ENCODE peak calls at places on chromosome 15, in ten cellular contexts. Y is nephron progenitor cell; C is fibroblast of lung; J is NCI-H1417; U is effector memory CD8-positive, alpha-beta T cell; I is T-helper 22 cell; V is Ammon's horn; K is ureter; R is activated T-cell treated with anti-CD3 and anti-CD28 coated beads, Interleukin-2, amount 50 U/mL, for 1 hour; D is erythroblast. N is an unnamed sample.

GRCh38 chr15:77599357-77599756 is 33.4 kb downstream of the LINGO1 start:
- DNase-seq in U (no peak), I (no peak), J (no peak), K (no peak), V (no peak), Y (no peak), C (no peak), D (no peak), R (no peak), N (no peak)

GRCh38 chr15:93378547-93378946 is 289.5 kb upstream of the RGMA start:
- DNase-seq in Y (no peak), D (no peak), U (no peak), I (no peak), R (no peak), V (no peak), C (no peak), J (peak), K (no peak), N (no peak)

GRCh38 chr15:65110676-65111292 is 4.2 kb downstream of the UBAP1L start:
- DNase-seq in R (no peak), Y (no peak), K (no peak), D (no peak), J (no peak), V (no peak), C (peak), U (no peak), I (no peak), N (no peak)

GRCh38 chr15:67534360-67534759 is 8.1 kb upstream of the MAP2K5 start:
- DNase-seq in U (no peak), Y (no peak), R (no peak), C (no peak), V (no peak), D (no peak), K (no peak), J (no peak), I (no peak), N (no peak)

GRCh38 chr15:43509002-43509922 is 8.1 kb upstream of the MAP1A start:
- DNase-seq in I (no peak), R (no peak), K (no peak), J (peak), U (no peak), V (no peak), Y (no peak), D (peak), C (peak), N (no peak)

GRCh38 chr15:25671132-25671531 is 192.0 kb downstream of the ATP10A start:
- DNase-seq in R (no peak), I (no peak), J (no peak), V (no peak), K (no peak), D (no peak), U (no peak), C (peak), Y (peak), N (no peak)

GRCh38 chr15:33934396-33934795 is 33.9 kb upstream of the CHRM5 start:
- DNase-seq in J (no peak), Y (no peak), I (no peak), D (no peak), C (peak), V (no peak), R (no peak), U (no peak), K (no peak), N (no peak)

GRCh38 chr15:68528891-68529290 is 49.9 kb upstream of the CORO2B start:
- DNase-seq in R (no peak), J (no peak), D (no peak), C (peak), U (no peak), Y (no peak), I (no peak), K (no peak), V (no peak), N (no peak)

GRCh38 chr15:82950746-82951370 is 1.7 kb downstream of the HOMER2 start:
- DNase-seq in C (no peak), K (no peak), J (no peak), D (no peak), R (no peak), V (no peak), I (no peak), U (no peak), Y (no peak), N (no peak)

GRCh38 chr15:25731411-25731810 is 131.7 kb downstream of the ATP10A start:
- DNase-seq in I (no peak), D (no peak), U (no peak), C (no peak), K (no peak), Y (no peak), R (no peak), J (no peak), V (no peak), N (no peak)

GRCh38 chr15:85805392-85805791 is 10.7 kb upstream of the KLHL25 start:
- DNase-seq in I (no peak), U (no peak), K (no peak), J (no peak), Y (no peak), D (no peak), V (no peak), C (no peak), R (no peak), N (no peak)

GRCh38 chr15:74889390-74889881 is 406 bp upstream of the MPI start:
- DNase-seq in Y (peak), I (no peak), K (peak), J (no peak), R (no peak), U (no peak), C (peak), V (peak), D (no peak), N (no peak)

GRCh38 chr15:45784656-45785055 is 149.8 kb downstream of the SQOR start:
- DNase-seq in V (no peak), C (no peak), Y (no peak), U (no peak), R (no peak), D (no peak), I (no peak), J (no peak), K (no peak), N (no peak)

GRCh38 chr15:35874260-35874905 is 328.4 kb upstream of the DPH6 start:
- DNase-seq in C (peak), K (no peak), U (no peak), D (no peak), J (peak), R (no peak), Y (no peak), V (no peak), I (no peak), N (no peak)

GRCh38 chr15:39417351-39417750 is 163.5 kb upstream of the THBS1 start:
- DNase-seq in V (no peak), U (no peak), C (no peak), Y (no peak), K (no peak), I (no peak), J (no peak), R (no peak), D (no peak), N (no peak)

GRCh38 chr15:82882250-82882928 is 70.1 kb downstream of the HOMER2 start:
- DNase-seq in U (no peak), I (no peak), C (no peak), J (no peak), D (no peak), R (no peak), Y (no peak), V (no peak), K (no peak), N (no peak)

GRCh38 chr15:57146394-57147140 is 228.1 kb downstream of the TCF12 start:
- DNase-seq in R (no peak), D (peak), I (no peak), Y (no peak), K (no peak), C (peak), J (peak), U (no peak), V (peak), N (no peak)

GRCh38 chr15:57777034-57777433 is 70.5 kb downstream of the POLR2M start:
- DNase-seq in V (no peak), U (no peak), J (no peak), I (no peak), Y (no peak), C (no peak), D (no peak), R (no peak), K (no peak), N (no peak)

GRCh38 chr15:55398243-55398642 is 9.9 kb downstream of the CCPG1 start:
- DNase-seq in V (no peak), R (no peak), U (no peak), C (no peak), D (no peak), K (no peak), J (no peak), I (no peak), Y (no peak), N (no peak)

GRCh38 chr15:99409097-99409473 is 156.7 kb upstream of the MEF2A start:
- DNase-seq in U (no peak), I (no peak), C (peak), Y (no peak), J (peak), D (no peak), V (peak), R (no peak), K (peak), N (no peak)

GRCh38 chr15:74141591-74141990 is 11.2 kb downstream of the ISLR2 start:
- DNase-seq in J (no peak), R (no peak), D (no peak), V (no peak), I (no peak), K (no peak), U (no peak), C (peak), Y (no peak), N (no peak)

GRCh38 chr15:27967541-27967940 is 131.6 kb downstream of the OCA2 start:
- DNase-seq in Y (no peak), R (no peak), J (no peak), K (no peak), V (no peak), C (no peak), I (no peak), U (no peak), D (no peak), N (no peak)

GRCh38 chr15:99967841-99968371 is 234.7 kb upstream of the LYSMD4 start:
- DNase-seq in R (no peak), Y (no peak), J (no peak), V (no peak), D (no peak), C (peak), K (no peak), I (no peak), U (no peak), N (no peak)

GRCh38 chr15:55383687-55384086 is 24.5 kb downstream of the CCPG1 start:
- DNase-seq in K (no peak), V (no peak), C (no peak), Y (no peak), I (no peak), J (no peak), R (no peak), U (no peak), D (no peak), N (no peak)

GRCh38 chr15:63238796-63239195 is 38.6 kb upstream of the APH1B start:
- DNase-seq in V (no peak), J (no peak), C (peak), R (no peak), U (no peak), K (no peak), I (no peak), Y (no peak), D (peak), N (no peak)

GRCh38 chr15:62569460-62570404 is 404.6 kb upstream of the C2CD4B start:
- DNase-seq in C (peak), V (peak), J (peak), Y (no peak), K (peak), I (no peak), D (no peak), R (no peak), U (no peak), N (no peak)